ENCODE peak calls at places on chromosomes 16 and 17, in six cellular contexts. N is MM.1S, F is HFF-Myc, O is endodermal cell, Q is thoracic aorta, Y is astrocyte. A is an unnamed sample.
A peak's percentile ranks its signal among the peaks of the same experiment; 100 is the strongest.

GRCh38 chr17:81976332-81977210 is 858 bp upstream of the ASPSCR1 start:
- DNase-seq in N (no peak), F (no peak), O (peak; percentile 83), Q (no peak), Y (no peak), A (peak; percentile 59)

GRCh38 chr16:56409195-56409594 is 16.1 kb downstream of the AMFR start:
- DNase-seq in N (no peak), F (no peak), O (no peak), Q (no peak), Y (no peak), A (no peak)

GRCh38 chr17:36136031-36136430 is 32.4 kb downstream of the CCL4 start:
- DNase-seq in N (no peak), F (no peak), O (no peak), Q (no peak), Y (no peak), A (no peak)

GRCh38 chr17:59311051-59311468 is 20.4 kb upstream of the YPEL2 start:
- DNase-seq in N (peak; percentile 72), F (peak; percentile 35), O (peak; percentile 83), Q (no peak), Y (peak; percentile 23), A (peak; percentile 48)

GRCh38 chr17:82859431-82860403 is 19.9 kb upstream of the ZNF750 start:
- DNase-seq in N (no peak), F (peak; percentile 32), O (peak; percentile 66), Q (no peak), Y (peak; percentile 79), A (peak; percentile 87)

GRCh38 chr17:77286641-77287431 is 146.1 kb downstream of the SEC14L1 start:
- DNase-seq in N (no peak), F (no peak), O (no peak), Q (no peak), Y (peak; percentile 75), A (no peak)

GRCh38 chr16:68287276-68288251 is 23.2 kb downstream of the SLC7A6OS start:
- DNase-seq in N (no peak), F (peak; percentile 43), O (no peak), Q (peak; percentile 54), Y (peak; percentile 65), A (peak; percentile 32)

GRCh38 chr16:67538666-67539101 is 10.1 kb downstream of the RIPOR1 start:
- DNase-seq in N (no peak), F (no peak), O (peak; percentile 74), Q (no peak), Y (peak; percentile 61), A (no peak)

GRCh38 chr16:15538484-15538883 is 104.1 kb downstream of the BMERB1 start:
- DNase-seq in N (no peak), F (no peak), O (no peak), Q (no peak), Y (no peak), A (no peak)

GRCh38 chr16:86072328-86073102 is 173.6 kb downstream of the IRF8 start:
- DNase-seq in N (peak; percentile 28), F (peak; percentile 33), O (peak; percentile 91), Q (no peak), Y (peak; percentile 42), A (peak; percentile 49)

GRCh38 chr17:35766903-35767510 is 6.3 kb downstream of the C17orf50 start:
- DNase-seq in N (peak; percentile 48), F (no peak), O (peak; percentile 57), Q (no peak), Y (no peak), A (peak; percentile 37)

GRCh38 chr17:75684249-75684648 is 17.1 kb downstream of the SAP30BP start:
- DNase-seq in N (no peak), F (no peak), O (no peak), Q (no peak), Y (peak; percentile 46), A (no peak)

GRCh38 chr16:87948119-87948545 is 3.1 kb upstream of the BANP start:
- DNase-seq in N (no peak), F (no peak), O (no peak), Q (no peak), Y (no peak), A (no peak)

GRCh38 chr16:55559233-55559632 is 7.3 kb upstream of the CAPNS2 start:
- DNase-seq in N (no peak), F (no peak), O (no peak), Q (no peak), Y (peak; percentile 58), A (no peak)

GRCh38 chr17:39668141-39668924 is at the start of gene PNMT:
- DNase-seq in N (peak; percentile 70), F (no peak), O (peak; percentile 94), Q (no peak), Y (peak; percentile 32), A (no peak)

GRCh38 chr17:68172461-68172954 is 75.3 kb upstream of the AMZ2 start:
- DNase-seq in N (peak; percentile 57), F (no peak), O (peak; percentile 95), Q (peak; percentile 25), Y (peak; percentile 17), A (peak; percentile 82)

GRCh38 chr17:2723997-2724782 is 12.6 kb upstream of the CLUH start:
- DNase-seq in N (no peak), F (no peak), O (peak; percentile 97), Q (no peak), Y (no peak), A (no peak)

GRCh38 chr17:67050066-67050465 is 5.7 kb downstream of the CACNG1 start:
- DNase-seq in N (no peak), F (no peak), O (no peak), Q (no peak), Y (no peak), A (no peak)

GRCh38 chr16:51577621-51578303 is 426.7 kb upstream of the SALL1 start:
- DNase-seq in N (no peak), F (no peak), O (no peak), Q (no peak), Y (peak; percentile 55), A (no peak)

GRCh38 chr17:53765609-53766008 is 57.1 kb upstream of the KIF2B start:
- DNase-seq in N (no peak), F (no peak), O (no peak), Q (no peak), Y (no peak), A (no peak)

GRCh38 chr17:76994237-76994637 is 126.0 kb downstream of the MGAT5B start:
- DNase-seq in N (no peak), F (no peak), O (peak; percentile 48), Q (no peak), Y (peak; percentile 14), A (no peak)

GRCh38 chr17:74163271-74163821 is 40.1 kb upstream of the RPL38 start:
- DNase-seq in N (no peak), F (no peak), O (peak; percentile 82), Q (no peak), Y (no peak), A (no peak)

GRCh38 chr17:58936295-58936694 is 170.4 kb downstream of the TRIM37 start:
- DNase-seq in N (no peak), F (no peak), O (no peak), Q (no peak), Y (no peak), A (no peak)

GRCh38 chr17:62778990-62779681 is 29.0 kb downstream of the MARCHF10 start:
- DNase-seq in N (no peak), F (peak; percentile 93), O (peak; percentile 66), Q (no peak), Y (peak; percentile 99), A (no peak)

GRCh38 chr17:35740997-35741931 is 9.8 kb downstream of the RASL10B start:
- DNase-seq in N (no peak), F (no peak), O (peak; percentile 86), Q (no peak), Y (no peak), A (no peak)

GRCh38 chr16:51834131-51834530 is 683.1 kb upstream of the SALL1 start:
- DNase-seq in N (no peak), F (no peak), O (no peak), Q (no peak), Y (peak; percentile 8), A (no peak)

GRCh38 chr16:10828851-10829331 is 10.3 kb upstream of the TVP23A start:
- DNase-seq in N (no peak), F (peak; percentile 30), O (peak; percentile 55), Q (peak; percentile 83), Y (peak; percentile 77), A (no peak)

GRCh38 chr16:73172621-73173312 is 124.8 kb upstream of the ZFHX3 start:
- DNase-seq in N (no peak), F (peak; percentile 99), O (peak; percentile 75), Q (no peak), Y (peak; percentile 90), A (no peak)

GRCh38 chr16:89121691-89122321 is 28.2 kb downstream of the ACSF3 start:
- DNase-seq in N (no peak), F (no peak), O (no peak), Q (no peak), Y (no peak), A (no peak)

DNA sequence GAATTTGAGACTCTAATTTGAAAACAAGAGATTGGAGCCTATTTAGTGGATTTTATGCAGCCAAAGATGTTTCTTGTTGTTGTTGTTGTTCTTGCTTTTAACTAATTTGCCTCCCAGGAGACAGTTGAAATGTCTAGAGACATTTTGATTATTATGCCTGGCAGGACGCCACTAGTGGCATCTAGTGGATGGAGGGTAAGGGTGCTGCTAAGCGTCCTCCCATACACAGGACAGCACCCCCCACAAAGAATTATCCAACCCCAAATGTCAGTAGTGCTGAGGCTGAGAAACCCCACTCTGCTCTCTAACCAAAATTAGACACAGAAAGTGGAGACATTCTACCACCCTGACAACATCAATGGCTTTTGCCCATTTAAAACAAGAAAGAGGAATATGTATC is 15.4 kb upstream of the HSBP1 start:
- DNase-seq in N (no peak), F (no peak), O (no peak), Q (no peak), Y (no peak), A (no peak)
- TF ChIP-seq CTCF in N (no peak), F (no peak), O (no peak), Q (no peak), Y (no peak), A (no peak)

GRCh38 chr16:82241469-82242052 is 71.5 kb upstream of the MPHOSPH6 start:
- DNase-seq in N (no peak), F (no peak), O (peak; percentile 69), Q (no peak), Y (no peak), A (no peak)
- TF ChIP-seq CTCF in N (no peak), F (no peak), O (peak; percentile 54), Q (no peak), Y (no peak), A (no peak)

GRCh38 chr17:16997514-16998429 is 25.9 kb upstream of the TNFRSF13B start:
- DNase-seq in N (no peak), F (no peak), O (no peak), Q (no peak), Y (no peak), A (peak; percentile 36)
- TF ChIP-seq CTCF in N (peak; percentile 36), F (no peak), O (no peak), Q (no peak), Y (no peak), A (peak; percentile 56)

DNA sequence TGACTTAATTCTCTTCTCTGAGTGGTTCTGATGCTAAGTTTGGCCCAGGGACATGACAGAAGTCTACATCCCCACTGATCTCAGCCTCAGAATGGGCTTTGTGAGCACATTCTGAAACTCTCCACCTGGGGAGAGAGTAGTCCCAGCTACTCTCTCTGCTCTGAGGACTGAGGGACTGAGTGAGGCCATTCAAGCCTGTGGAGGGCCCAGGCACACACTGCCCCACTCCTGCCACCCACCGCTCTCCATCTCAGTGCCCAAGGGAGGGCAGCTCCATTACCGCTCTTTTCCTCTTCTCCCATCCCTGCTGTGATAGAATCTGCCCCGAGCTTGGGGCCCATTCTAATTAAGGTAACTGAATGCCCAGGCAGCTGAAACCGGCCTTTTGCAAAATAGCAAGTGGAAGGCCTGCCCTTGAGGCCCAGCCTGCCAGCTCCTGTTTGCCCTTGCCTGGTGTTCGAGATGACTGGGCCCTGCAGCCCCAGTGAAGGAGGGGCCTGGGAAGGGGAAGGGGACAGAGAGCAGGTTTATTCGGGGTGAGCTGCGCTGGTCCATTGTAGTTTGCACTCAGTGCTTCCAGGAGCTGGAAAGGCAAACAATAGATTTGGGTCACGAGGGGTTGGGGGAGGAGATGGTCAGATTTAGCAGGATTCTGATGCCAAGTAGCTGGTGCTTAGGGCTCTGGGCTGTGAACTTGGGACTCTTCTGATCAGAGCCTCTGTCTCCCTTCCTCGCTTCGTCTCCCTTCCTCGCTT is 76.2 kb downstream of the RAB11FIP4 start:
- DNase-seq in N (no peak), F (no peak), O (peak; percentile 64), Q (no peak), Y (no peak), A (no peak)
- TF ChIP-seq CTCF in N (no peak), F (no peak), O (no peak), Q (no peak), Y (no peak), A (no peak)